ENCODE peak calls at places on chromosomes 5 and 9, in six cellular contexts. One of them, this sample, is unnamed.

GRCh38 chr9:36924071-36924470 is 110.0 kb downstream of the PAX5 start:
- DNase-seq in right lobe of liver: no peak
- DNase-seq in sciatic nerve: no peak
- DNase-seq in activated CD8-positive, alpha-beta memory T cell treated with anti-CD3 and anti-CD28 coated beads for 4 hours: no peak
- DNase-seq in naive thymus-derived CD8-positive, alpha-beta T cell: no peak
- DNase-seq in NCI-H1105: no peak
- DNase-seq in this sample: no peak

GRCh38 chr9:136143215-136144001 is 24.7 kb upstream of the TMEM250 start:
- DNase-seq in sciatic nerve: no peak
- DNase-seq in NCI-H1105: no peak
- DNase-seq in naive thymus-derived CD8-positive, alpha-beta T cell: no peak
- DNase-seq in activated CD8-positive, alpha-beta memory T cell treated with anti-CD3 and anti-CD28 coated beads for 4 hours: no peak
- DNase-seq in right lobe of liver: no peak
- DNase-seq in this sample: peak

GRCh38 chr9:111198936-111199335 is 131.1 kb downstream of the OR2K2 start:
- DNase-seq in naive thymus-derived CD8-positive, alpha-beta T cell: no peak
- DNase-seq in activated CD8-positive, alpha-beta memory T cell treated with anti-CD3 and anti-CD28 coated beads for 4 hours: no peak
- DNase-seq in right lobe of liver: no peak
- DNase-seq in NCI-H1105: no peak
- DNase-seq in sciatic nerve: no peak
- DNase-seq in this sample: no peak

GRCh38 chr5:167352801-167353200 is 938.6 kb upstream of the WWC1 start:
- DNase-seq in activated CD8-positive, alpha-beta memory T cell treated with anti-CD3 and anti-CD28 coated beads for 4 hours: no peak
- DNase-seq in NCI-H1105: no peak
- DNase-seq in naive thymus-derived CD8-positive, alpha-beta T cell: no peak
- DNase-seq in sciatic nerve: no peak
- DNase-seq in right lobe of liver: no peak
- DNase-seq in this sample: no peak

GRCh38 chr9:9352877-9353481 is 1259.8 kb downstream of the PTPRD start:
- DNase-seq in NCI-H1105: no peak
- DNase-seq in naive thymus-derived CD8-positive, alpha-beta T cell: no peak
- DNase-seq in activated CD8-positive, alpha-beta memory T cell treated with anti-CD3 and anti-CD28 coated beads for 4 hours: no peak
- DNase-seq in sciatic nerve: no peak
- DNase-seq in right lobe of liver: no peak
- DNase-seq in this sample: no peak

GRCh38 chr5:66323142-66323890 is 179.2 kb downstream of the SREK1 start:
- DNase-seq in sciatic nerve: no peak
- DNase-seq in activated CD8-positive, alpha-beta memory T cell treated with anti-CD3 and anti-CD28 coated beads for 4 hours: no peak
- DNase-seq in naive thymus-derived CD8-positive, alpha-beta T cell: no peak
- DNase-seq in right lobe of liver: no peak
- DNase-seq in NCI-H1105: no peak
- DNase-seq in this sample: no peak

GRCh38 chr5:98927988-98928801 is 612 bp downstream of the CHD1 start:
- DNase-seq in activated CD8-positive, alpha-beta memory T cell treated with anti-CD3 and anti-CD28 coated beads for 4 hours: peak
- DNase-seq in right lobe of liver: peak
- DNase-seq in naive thymus-derived CD8-positive, alpha-beta T cell: peak
- DNase-seq in sciatic nerve: peak
- DNase-seq in NCI-H1105: peak
- DNase-seq in this sample: peak

GRCh38 chr9:131197160-131197911 is 72.0 kb downstream of the NUP214 start:
- DNase-seq in naive thymus-derived CD8-positive, alpha-beta T cell: no peak
- DNase-seq in NCI-H1105: no peak
- DNase-seq in sciatic nerve: no peak
- DNase-seq in activated CD8-positive, alpha-beta memory T cell treated with anti-CD3 and anti-CD28 coated beads for 4 hours: no peak
- DNase-seq in right lobe of liver: no peak
- DNase-seq in this sample: no peak

GRCh38 chr5:151094054-151094858 is 13.4 kb upstream of the TNIP1 start:
- DNase-seq in right lobe of liver: no peak
- DNase-seq in sciatic nerve: no peak
- DNase-seq in activated CD8-positive, alpha-beta memory T cell treated with anti-CD3 and anti-CD28 coated beads for 4 hours: no peak
- DNase-seq in NCI-H1105: no peak
- DNase-seq in naive thymus-derived CD8-positive, alpha-beta T cell: no peak
- DNase-seq in this sample: no peak

GRCh38 chr5:124721336-124721735 is 25.1 kb downstream of the ZNF608 start:
- DNase-seq in naive thymus-derived CD8-positive, alpha-beta T cell: no peak
- DNase-seq in activated CD8-positive, alpha-beta memory T cell treated with anti-CD3 and anti-CD28 coated beads for 4 hours: no peak
- DNase-seq in sciatic nerve: no peak
- DNase-seq in right lobe of liver: no peak
- DNase-seq in NCI-H1105: no peak
- DNase-seq in this sample: no peak

GRCh38 chr5:179699640-179700298 is 1.0 kb downstream of the CANX start:
- DNase-seq in NCI-H1105: no peak
- DNase-seq in right lobe of liver: no peak
- DNase-seq in sciatic nerve: no peak
- DNase-seq in activated CD8-positive, alpha-beta memory T cell treated with anti-CD3 and anti-CD28 coated beads for 4 hours: no peak
- DNase-seq in naive thymus-derived CD8-positive, alpha-beta T cell: no peak
- DNase-seq in this sample: no peak

GRCh38 chr9:35660966-35661413 is 2.9 kb downstream of the CCDC107 start:
- DNase-seq in sciatic nerve: no peak
- DNase-seq in activated CD8-positive, alpha-beta memory T cell treated with anti-CD3 and anti-CD28 coated beads for 4 hours: no peak
- DNase-seq in NCI-H1105: peak
- DNase-seq in naive thymus-derived CD8-positive, alpha-beta T cell: no peak
- DNase-seq in right lobe of liver: no peak
- DNase-seq in this sample: no peak

GRCh38 chr9:131031642-131032005 is 22.6 kb downstream of the LAMC3 start:
- DNase-seq in right lobe of liver: no peak
- DNase-seq in naive thymus-derived CD8-positive, alpha-beta T cell: no peak
- DNase-seq in activated CD8-positive, alpha-beta memory T cell treated with anti-CD3 and anti-CD28 coated beads for 4 hours: no peak
- DNase-seq in NCI-H1105: no peak
- DNase-seq in sciatic nerve: no peak
- DNase-seq in this sample: no peak

GRCh38 chr5:126846756-126847155 is 69.8 kb downstream of the LMNB1 start:
- DNase-seq in right lobe of liver: no peak
- DNase-seq in activated CD8-positive, alpha-beta memory T cell treated with anti-CD3 and anti-CD28 coated beads for 4 hours: no peak
- DNase-seq in sciatic nerve: no peak
- DNase-seq in NCI-H1105: no peak
- DNase-seq in naive thymus-derived CD8-positive, alpha-beta T cell: no peak
- DNase-seq in this sample: no peak

GRCh38 chr9:21902112-21902511 is 92.1 kb downstream of the CDKN2A start:
- DNase-seq in activated CD8-positive, alpha-beta memory T cell treated with anti-CD3 and anti-CD28 coated beads for 4 hours: no peak
- DNase-seq in NCI-H1105: no peak
- DNase-seq in right lobe of liver: no peak
- DNase-seq in naive thymus-derived CD8-positive, alpha-beta T cell: no peak
- DNase-seq in sciatic nerve: no peak
- DNase-seq in this sample: no peak

GRCh38 chr5:91170266-91170665 is 212.9 kb downstream of the ARRDC3 start:
- DNase-seq in right lobe of liver: no peak
- DNase-seq in naive thymus-derived CD8-positive, alpha-beta T cell: no peak
- DNase-seq in NCI-H1105: no peak
- DNase-seq in activated CD8-positive, alpha-beta memory T cell treated with anti-CD3 and anti-CD28 coated beads for 4 hours: no peak
- DNase-seq in sciatic nerve: no peak
- DNase-seq in this sample: no peak

GRCh38 chr5:168359820-168360460 is 68.5 kb downstream of the WWC1 start:
- DNase-seq in activated CD8-positive, alpha-beta memory T cell treated with anti-CD3 and anti-CD28 coated beads for 4 hours: no peak
- DNase-seq in NCI-H1105: no peak
- DNase-seq in sciatic nerve: no peak
- DNase-seq in naive thymus-derived CD8-positive, alpha-beta T cell: no peak
- DNase-seq in right lobe of liver: no peak
- DNase-seq in this sample: no peak

GRCh38 chr9:73643379-73644013 is 491.8 kb downstream of the ANXA1 start:
- DNase-seq in activated CD8-positive, alpha-beta memory T cell treated with anti-CD3 and anti-CD28 coated beads for 4 hours: no peak
- DNase-seq in sciatic nerve: no peak
- DNase-seq in naive thymus-derived CD8-positive, alpha-beta T cell: no peak
- DNase-seq in right lobe of liver: no peak
- DNase-seq in NCI-H1105: no peak
- DNase-seq in this sample: no peak

GRCh38 chr9:77805810-77806209 is 157.7 kb upstream of the GNA14 start:
- DNase-seq in naive thymus-derived CD8-positive, alpha-beta T cell: no peak
- DNase-seq in NCI-H1105: no peak
- DNase-seq in right lobe of liver: no peak
- DNase-seq in activated CD8-positive, alpha-beta memory T cell treated with anti-CD3 and anti-CD28 coated beads for 4 hours: no peak
- DNase-seq in sciatic nerve: no peak
- DNase-seq in this sample: no peak

GRCh38 chr5:67234671-67235176 is 38.1 kb upstream of the CD180 start:
- DNase-seq in activated CD8-positive, alpha-beta memory T cell treated with anti-CD3 and anti-CD28 coated beads for 4 hours: no peak
- DNase-seq in naive thymus-derived CD8-positive, alpha-beta T cell: no peak
- DNase-seq in NCI-H1105: peak
- DNase-seq in sciatic nerve: no peak
- DNase-seq in right lobe of liver: peak
- DNase-seq in this sample: no peak

GRCh38 chr9:107751522-107752235 is 262.1 kb upstream of the KLF4 start:
- DNase-seq in NCI-H1105: no peak
- DNase-seq in sciatic nerve: no peak
- DNase-seq in right lobe of liver: peak
- DNase-seq in activated CD8-positive, alpha-beta memory T cell treated with anti-CD3 and anti-CD28 coated beads for 4 hours: no peak
- DNase-seq in naive thymus-derived CD8-positive, alpha-beta T cell: no peak
- DNase-seq in this sample: no peak

GRCh38 chr5:143019614-143020515 is 249.7 kb downstream of the ARHGAP26 start:
- DNase-seq in naive thymus-derived CD8-positive, alpha-beta T cell: no peak
- DNase-seq in right lobe of liver: no peak
- DNase-seq in activated CD8-positive, alpha-beta memory T cell treated with anti-CD3 and anti-CD28 coated beads for 4 hours: no peak
- DNase-seq in NCI-H1105: no peak
- DNase-seq in sciatic nerve: no peak
- DNase-seq in this sample: no peak

GRCh38 chr9:77769246-77769645 is 121.1 kb upstream of the GNA14 start:
- DNase-seq in naive thymus-derived CD8-positive, alpha-beta T cell: no peak
- DNase-seq in sciatic nerve: no peak
- DNase-seq in activated CD8-positive, alpha-beta memory T cell treated with anti-CD3 and anti-CD28 coated beads for 4 hours: no peak
- DNase-seq in right lobe of liver: no peak
- DNase-seq in NCI-H1105: no peak
- DNase-seq in this sample: no peak

GRCh38 chr5:135112008-135112670 is 78.1 kb upstream of the PITX1 start:
- DNase-seq in right lobe of liver: no peak
- DNase-seq in activated CD8-positive, alpha-beta memory T cell treated with anti-CD3 and anti-CD28 coated beads for 4 hours: no peak
- DNase-seq in naive thymus-derived CD8-positive, alpha-beta T cell: no peak
- DNase-seq in sciatic nerve: no peak
- DNase-seq in NCI-H1105: no peak
- DNase-seq in this sample: no peak

GRCh38 chr5:175654346-175654745 is 3.5 kb upstream of the HRH2 start:
- DNase-seq in right lobe of liver: no peak
- DNase-seq in NCI-H1105: no peak
- DNase-seq in sciatic nerve: no peak
- DNase-seq in naive thymus-derived CD8-positive, alpha-beta T cell: no peak
- DNase-seq in activated CD8-positive, alpha-beta memory T cell treated with anti-CD3 and anti-CD28 coated beads for 4 hours: no peak
- DNase-seq in this sample: no peak

GRCh38 chr9:4145482-4145881 is 154.4 kb downstream of the GLIS3 start:
- DNase-seq in activated CD8-positive, alpha-beta memory T cell treated with anti-CD3 and anti-CD28 coated beads for 4 hours: no peak
- DNase-seq in sciatic nerve: no peak
- DNase-seq in naive thymus-derived CD8-positive, alpha-beta T cell: no peak
- DNase-seq in right lobe of liver: no peak
- DNase-seq in NCI-H1105: no peak
- DNase-seq in this sample: no peak

GRCh38 chr5:59893436-59894227 is at the start of gene PDE4D:
- DNase-seq in NCI-H1105: peak
- DNase-seq in activated CD8-positive, alpha-beta memory T cell treated with anti-CD3 and anti-CD28 coated beads for 4 hours: no peak
- DNase-seq in sciatic nerve: peak
- DNase-seq in right lobe of liver: peak
- DNase-seq in naive thymus-derived CD8-positive, alpha-beta T cell: no peak
- DNase-seq in this sample: peak

GRCh38 chr5:15645776-15646175 is 145.8 kb downstream of the FBXL7 start:
- DNase-seq in NCI-H1105: no peak
- DNase-seq in naive thymus-derived CD8-positive, alpha-beta T cell: no peak
- DNase-seq in activated CD8-positive, alpha-beta memory T cell treated with anti-CD3 and anti-CD28 coated beads for 4 hours: no peak
- DNase-seq in sciatic nerve: no peak
- DNase-seq in right lobe of liver: no peak
- DNase-seq in this sample: no peak

GRCh38 chr5:1474183-1474839 is 29.1 kb upstream of the SLC6A3 start:
- DNase-seq in NCI-H1105: no peak
- DNase-seq in activated CD8-positive, alpha-beta memory T cell treated with anti-CD3 and anti-CD28 coated beads for 4 hours: no peak
- DNase-seq in naive thymus-derived CD8-positive, alpha-beta T cell: no peak
- DNase-seq in sciatic nerve: peak
- DNase-seq in right lobe of liver: no peak
- DNase-seq in this sample: no peak

GRCh38 chr9:34380034-34380510 is 3.4 kb upstream of the MYORG start:
- DNase-seq in activated CD8-positive, alpha-beta memory T cell treated with anti-CD3 and anti-CD28 coated beads for 4 hours: no peak
- DNase-seq in right lobe of liver: no peak
- DNase-seq in naive thymus-derived CD8-positive, alpha-beta T cell: no peak
- DNase-seq in sciatic nerve: no peak
- DNase-seq in NCI-H1105: no peak
- DNase-seq in this sample: peak

GRCh38 chr5:532521-533242 is 8.4 kb upstream of the SLC9A3 start:
- DNase-seq in naive thymus-derived CD8-positive, alpha-beta T cell: no peak
- DNase-seq in activated CD8-positive, alpha-beta memory T cell treated with anti-CD3 and anti-CD28 coated beads for 4 hours: no peak
- DNase-seq in NCI-H1105: no peak
- DNase-seq in sciatic nerve: peak
- DNase-seq in right lobe of liver: no peak
- DNase-seq in this sample: no peak

GRCh38 chr5:37064442-37064841 is 184.7 kb downstream of the CPLANE1 start:
- DNase-seq in sciatic nerve: no peak
- DNase-seq in activated CD8-positive, alpha-beta memory T cell treated with anti-CD3 and anti-CD28 coated beads for 4 hours: no peak
- DNase-seq in NCI-H1105: no peak
- DNase-seq in naive thymus-derived CD8-positive, alpha-beta T cell: no peak
- DNase-seq in right lobe of liver: no peak
- DNase-seq in this sample: no peak